ENCODE peak calls at places on chromosome 7, in nine cellular contexts. One of them, this sample, is unnamed.

GRCh38 chr7:43619213-43620012 is 36.5 kb downstream of the STK17A start:
- DNase-seq in AG08396: no peak
- DNase-seq in activated T-helper 1 cell treated with anti-CD3 and anti-CD28 coated beads, Interleukin-2, amount 50 U/mL, for 16 hours: no peak
- DNase-seq in hippocampal formation: no peak
- DNase-seq in CD4-positive, CD25-positive, alpha-beta regulatory T cell: no peak
- DNase-seq in left colon: no peak
- DNase-seq in NCI-H1105: no peak
- DNase-seq in cerebellar cortex: no peak
- DNase-seq in AG04449: no peak
- DNase-seq in this sample: no peak

GRCh38 chr7:135709508-135709907 is 18.5 kb downstream of the SLC13A4 start:
- DNase-seq in AG08396: no peak
- DNase-seq in activated T-helper 1 cell treated with anti-CD3 and anti-CD28 coated beads, Interleukin-2, amount 50 U/mL, for 16 hours: no peak
- DNase-seq in hippocampal formation: no peak
- DNase-seq in CD4-positive, CD25-positive, alpha-beta regulatory T cell: no peak
- DNase-seq in left colon: no peak
- DNase-seq in NCI-H1105: no peak
- DNase-seq in cerebellar cortex: no peak
- DNase-seq in AG04449: no peak
- DNase-seq in this sample: no peak

GRCh38 chr7:46321556-46322205 is 400.6 kb upstream of the IGFBP3 start:
- DNase-seq in AG08396: no peak
- DNase-seq in activated T-helper 1 cell treated with anti-CD3 and anti-CD28 coated beads, Interleukin-2, amount 50 U/mL, for 16 hours: no peak
- DNase-seq in hippocampal formation: no peak
- DNase-seq in CD4-positive, CD25-positive, alpha-beta regulatory T cell: no peak
- DNase-seq in left colon: no peak
- DNase-seq in NCI-H1105: no peak
- DNase-seq in cerebellar cortex: no peak
- DNase-seq in AG04449: no peak
- DNase-seq in this sample: no peak

GRCh38 chr7:105133986-105134655 is 120.1 kb downstream of the KMT2E start:
- DNase-seq in AG08396: no peak
- DNase-seq in activated T-helper 1 cell treated with anti-CD3 and anti-CD28 coated beads, Interleukin-2, amount 50 U/mL, for 16 hours: no peak
- DNase-seq in hippocampal formation: no peak
- DNase-seq in CD4-positive, CD25-positive, alpha-beta regulatory T cell: no peak
- DNase-seq in left colon: no peak
- DNase-seq in NCI-H1105: no peak
- DNase-seq in cerebellar cortex: no peak
- DNase-seq in AG04449: no peak
- DNase-seq in this sample: no peak

GRCh38 chr7:135684699-135685098 is 22.4 kb downstream of the STMP1 start:
- DNase-seq in AG08396: no peak
- DNase-seq in activated T-helper 1 cell treated with anti-CD3 and anti-CD28 coated beads, Interleukin-2, amount 50 U/mL, for 16 hours: no peak
- DNase-seq in hippocampal formation: no peak
- DNase-seq in CD4-positive, CD25-positive, alpha-beta regulatory T cell: no peak
- DNase-seq in left colon: no peak
- DNase-seq in NCI-H1105: no peak
- DNase-seq in cerebellar cortex: no peak
- DNase-seq in AG04449: no peak
- DNase-seq in this sample: no peak

GRCh38 chr7:43077285-43077684 is 35.2 kb upstream of the HECW1 start:
- DNase-seq in AG08396: no peak
- DNase-seq in activated T-helper 1 cell treated with anti-CD3 and anti-CD28 coated beads, Interleukin-2, amount 50 U/mL, for 16 hours: no peak
- DNase-seq in hippocampal formation: no peak
- DNase-seq in CD4-positive, CD25-positive, alpha-beta regulatory T cell: no peak
- DNase-seq in left colon: no peak
- DNase-seq in NCI-H1105: no peak
- DNase-seq in cerebellar cortex: no peak
- DNase-seq in AG04449: no peak
- DNase-seq in this sample: no peak

GRCh38 chr7:129831424-129832058 is 121.2 kb downstream of the UBE2H start:
- DNase-seq in AG08396: peak
- DNase-seq in activated T-helper 1 cell treated with anti-CD3 and anti-CD28 coated beads, Interleukin-2, amount 50 U/mL, for 16 hours: no peak
- DNase-seq in hippocampal formation: no peak
- DNase-seq in CD4-positive, CD25-positive, alpha-beta regulatory T cell: no peak
- DNase-seq in left colon: no peak
- DNase-seq in NCI-H1105: no peak
- DNase-seq in cerebellar cortex: no peak
- DNase-seq in AG04449: peak
- DNase-seq in this sample: peak

GRCh38 chr7:90771281-90771680 is 175.2 kb downstream of the CDK14 start:
- DNase-seq in AG08396: no peak
- DNase-seq in activated T-helper 1 cell treated with anti-CD3 and anti-CD28 coated beads, Interleukin-2, amount 50 U/mL, for 16 hours: no peak
- DNase-seq in hippocampal formation: no peak
- DNase-seq in CD4-positive, CD25-positive, alpha-beta regulatory T cell: no peak
- DNase-seq in left colon: no peak
- DNase-seq in NCI-H1105: no peak
- DNase-seq in cerebellar cortex: no peak
- DNase-seq in AG04449: peak
- DNase-seq in this sample: no peak

GRCh38 chr7:139776486-139777303 is 1.1 kb downstream of the HIPK2 start:
- DNase-seq in AG08396: peak
- DNase-seq in activated T-helper 1 cell treated with anti-CD3 and anti-CD28 coated beads, Interleukin-2, amount 50 U/mL, for 16 hours: no peak
- DNase-seq in hippocampal formation: peak
- DNase-seq in CD4-positive, CD25-positive, alpha-beta regulatory T cell: peak
- DNase-seq in left colon: no peak
- DNase-seq in NCI-H1105: peak
- DNase-seq in cerebellar cortex: peak
- DNase-seq in AG04449: peak
- DNase-seq in this sample: no peak

GRCh38 chr7:32564542-32564941 is 69.3 kb downstream of the AVL9 start:
- DNase-seq in AG08396: peak
- DNase-seq in activated T-helper 1 cell treated with anti-CD3 and anti-CD28 coated beads, Interleukin-2, amount 50 U/mL, for 16 hours: no peak
- DNase-seq in hippocampal formation: no peak
- DNase-seq in CD4-positive, CD25-positive, alpha-beta regulatory T cell: no peak
- DNase-seq in left colon: no peak
- DNase-seq in NCI-H1105: no peak
- DNase-seq in cerebellar cortex: no peak
- DNase-seq in AG04449: no peak
- DNase-seq in this sample: no peak

GRCh38 chr7:9026121-9026520 is 592.7 kb downstream of the NXPH1 start:
- DNase-seq in AG08396: no peak
- DNase-seq in activated T-helper 1 cell treated with anti-CD3 and anti-CD28 coated beads, Interleukin-2, amount 50 U/mL, for 16 hours: no peak
- DNase-seq in hippocampal formation: no peak
- DNase-seq in CD4-positive, CD25-positive, alpha-beta regulatory T cell: no peak
- DNase-seq in left colon: no peak
- DNase-seq in NCI-H1105: no peak
- DNase-seq in cerebellar cortex: no peak
- DNase-seq in AG04449: no peak
- DNase-seq in this sample: no peak

GRCh38 chr7:47405286-47405904 is 176.5 kb downstream of the TNS3 start:
- DNase-seq in AG08396: no peak
- DNase-seq in activated T-helper 1 cell treated with anti-CD3 and anti-CD28 coated beads, Interleukin-2, amount 50 U/mL, for 16 hours: no peak
- DNase-seq in hippocampal formation: no peak
- DNase-seq in CD4-positive, CD25-positive, alpha-beta regulatory T cell: no peak
- DNase-seq in left colon: peak
- DNase-seq in NCI-H1105: no peak
- DNase-seq in cerebellar cortex: no peak
- DNase-seq in AG04449: no peak
- DNase-seq in this sample: no peak

GRCh38 chr7:151648429-151648828 is 128.7 kb upstream of the RHEB start:
- DNase-seq in AG08396: peak
- DNase-seq in activated T-helper 1 cell treated with anti-CD3 and anti-CD28 coated beads, Interleukin-2, amount 50 U/mL, for 16 hours: no peak
- DNase-seq in hippocampal formation: no peak
- DNase-seq in CD4-positive, CD25-positive, alpha-beta regulatory T cell: no peak
- DNase-seq in left colon: no peak
- DNase-seq in NCI-H1105: no peak
- DNase-seq in cerebellar cortex: no peak
- DNase-seq in AG04449: no peak
- DNase-seq in this sample: no peak

GRCh38 chr7:140236626-140237025 is 59.8 kb upstream of the KDM7A start:
- DNase-seq in AG08396: no peak
- DNase-seq in activated T-helper 1 cell treated with anti-CD3 and anti-CD28 coated beads, Interleukin-2, amount 50 U/mL, for 16 hours: no peak
- DNase-seq in hippocampal formation: no peak
- DNase-seq in CD4-positive, CD25-positive, alpha-beta regulatory T cell: no peak
- DNase-seq in left colon: no peak
- DNase-seq in NCI-H1105: no peak
- DNase-seq in cerebellar cortex: no peak
- DNase-seq in AG04449: no peak
- DNase-seq in this sample: no peak

GRCh38 chr7:145339319-145339718 is 503.5 kb upstream of the TPK1 start:
- DNase-seq in AG08396: no peak
- DNase-seq in activated T-helper 1 cell treated with anti-CD3 and anti-CD28 coated beads, Interleukin-2, amount 50 U/mL, for 16 hours: no peak
- DNase-seq in hippocampal formation: no peak
- DNase-seq in CD4-positive, CD25-positive, alpha-beta regulatory T cell: no peak
- DNase-seq in left colon: no peak
- DNase-seq in NCI-H1105: no peak
- DNase-seq in cerebellar cortex: no peak
- DNase-seq in AG04449: no peak
- DNase-seq in this sample: no peak

GRCh38 chr7:112930787-112931186 is 140.6 kb upstream of the TMEM168 start:
- DNase-seq in AG08396: peak
- DNase-seq in activated T-helper 1 cell treated with anti-CD3 and anti-CD28 coated beads, Interleukin-2, amount 50 U/mL, for 16 hours: no peak
- DNase-seq in hippocampal formation: peak
- DNase-seq in CD4-positive, CD25-positive, alpha-beta regulatory T cell: no peak
- DNase-seq in left colon: no peak
- DNase-seq in NCI-H1105: no peak
- DNase-seq in cerebellar cortex: no peak
- DNase-seq in AG04449: peak
- DNase-seq in this sample: peak

GRCh38 chr7:6438427-6438826 is 9.3 kb downstream of the DAGLB start:
- DNase-seq in AG08396: no peak
- DNase-seq in activated T-helper 1 cell treated with anti-CD3 and anti-CD28 coated beads, Interleukin-2, amount 50 U/mL, for 16 hours: no peak
- DNase-seq in hippocampal formation: no peak
- DNase-seq in CD4-positive, CD25-positive, alpha-beta regulatory T cell: no peak
- DNase-seq in left colon: no peak
- DNase-seq in NCI-H1105: no peak
- DNase-seq in cerebellar cortex: peak
- DNase-seq in AG04449: no peak
- DNase-seq in this sample: no peak

GRCh38 chr7:98180751-98181150 is 30.5 kb upstream of the BHLHA15 start:
- DNase-seq in AG08396: no peak
- DNase-seq in activated T-helper 1 cell treated with anti-CD3 and anti-CD28 coated beads, Interleukin-2, amount 50 U/mL, for 16 hours: no peak
- DNase-seq in hippocampal formation: no peak
- DNase-seq in CD4-positive, CD25-positive, alpha-beta regulatory T cell: no peak
- DNase-seq in left colon: no peak
- DNase-seq in NCI-H1105: no peak
- DNase-seq in cerebellar cortex: no peak
- DNase-seq in AG04449: no peak
- DNase-seq in this sample: no peak

GRCh38 chr7:111113263-111114017 is 22.5 kb downstream of the LRRN3 start:
- DNase-seq in AG08396: no peak
- DNase-seq in activated T-helper 1 cell treated with anti-CD3 and anti-CD28 coated beads, Interleukin-2, amount 50 U/mL, for 16 hours: no peak
- DNase-seq in hippocampal formation: no peak
- DNase-seq in CD4-positive, CD25-positive, alpha-beta regulatory T cell: no peak
- DNase-seq in left colon: no peak
- DNase-seq in NCI-H1105: no peak
- DNase-seq in cerebellar cortex: no peak
- DNase-seq in AG04449: no peak
- DNase-seq in this sample: no peak

GRCh38 chr7:36620166-36620708 is 104.1 kb downstream of the AOAH start:
- DNase-seq in AG08396: no peak
- DNase-seq in activated T-helper 1 cell treated with anti-CD3 and anti-CD28 coated beads, Interleukin-2, amount 50 U/mL, for 16 hours: no peak
- DNase-seq in hippocampal formation: no peak
- DNase-seq in CD4-positive, CD25-positive, alpha-beta regulatory T cell: no peak
- DNase-seq in left colon: no peak
- DNase-seq in NCI-H1105: no peak
- DNase-seq in cerebellar cortex: no peak
- DNase-seq in AG04449: no peak
- DNase-seq in this sample: no peak

GRCh38 chr7:123846217-123846891 is 1.4 kb downstream of the HYAL4 start:
- DNase-seq in AG08396: no peak
- DNase-seq in activated T-helper 1 cell treated with anti-CD3 and anti-CD28 coated beads, Interleukin-2, amount 50 U/mL, for 16 hours: no peak
- DNase-seq in hippocampal formation: no peak
- DNase-seq in CD4-positive, CD25-positive, alpha-beta regulatory T cell: no peak
- DNase-seq in left colon: no peak
- DNase-seq in NCI-H1105: peak
- DNase-seq in cerebellar cortex: no peak
- DNase-seq in AG04449: no peak
- DNase-seq in this sample: no peak

This sample was measured in fibroblast of the conjunctiva.